ENCODE peak calls at places on chromosomes 13 and 19, in seven cellular contexts. K, X, O, I, A, F and G are unnamed samples.
A peak's percentile ranks its signal among the peaks of the same experiment; 100 is the strongest.

GRCh38 chr13:77565635-77566034 is 30.1 kb downstream of the SCEL start:
- DNase-seq in O (no peak), F (peak; percentile 55), A (no peak), X (peak; percentile 39), I (peak; percentile 57), K (peak; percentile 38), G (peak; percentile 58)

GRCh38 chr13:45630791-45631190 is 15.3 kb upstream of the ERICH6B start:
- DNase-seq in O (no peak), I (no peak), A (no peak), F (peak; percentile 18), K (no peak), X (no peak), G (no peak)

GRCh38 chr13:97976551-97977375 is 23.3 kb downstream of the IPO5 start:
- DNase-seq in I (no peak), K (peak; percentile 2), A (no peak), O (peak; percentile 86), F (no peak), X (no peak), G (no peak)

GRCh38 chr19:8355631-8356402 is 8.1 kb upstream of the ANGPTL4 start:
- DNase-seq in A (no peak), O (no peak), F (peak; percentile 89), K (peak; percentile 91), I (peak; percentile 83), X (no peak), G (no peak)

GRCh38 chr13:40517486-40518311 is 148.7 kb downstream of the FOXO1 start:
- DNase-seq in O (no peak), F (no peak), X (no peak), K (no peak), I (no peak), A (no peak), G (peak; percentile 91)

GRCh38 chr13:99704390-99704789 is 203.1 kb downstream of the TM9SF2 start:
- DNase-seq in F (no peak), O (no peak), K (no peak), A (no peak), X (no peak), I (no peak), G (no peak)

GRCh38 chr13:46778879-46779278 is 18.1 kb downstream of the ESD start:
- DNase-seq in O (no peak), X (no peak), A (no peak), I (no peak), K (no peak), F (no peak), G (no peak)

GRCh38 chr19:4109626-4109945 is 14.3 kb downstream of the MAP2K2 start:
- DNase-seq in A (no peak), O (no peak), K (no peak), I (no peak), F (no peak), X (no peak), G (no peak)

GRCh38 chr19:4582112-4582553 is 22.6 kb upstream of the SEMA6B start:
- DNase-seq in I (no peak), X (no peak), A (no peak), F (no peak), O (no peak), K (no peak), G (no peak)

GRCh38 chr13:34805347-34805746 is 136.7 kb upstream of the NBEA start:
- DNase-seq in X (no peak), K (no peak), O (no peak), I (no peak), F (peak; percentile 4), A (no peak), G (no peak)

GRCh38 chr13:29081036-29081435 is 260.9 kb downstream of the MTUS2 start:
- DNase-seq in K (no peak), I (peak; percentile 59), X (no peak), F (no peak), O (no peak), A (no peak), G (peak; percentile 85)

GRCh38 chr13:48561461-48562224 is 28.8 kb upstream of the RCBTB2 start:
- DNase-seq in I (peak; percentile 53), O (no peak), X (no peak), A (no peak), F (no peak), K (no peak), G (peak; percentile 73)

GRCh38 chr13:107124730-107125129 is 556.8 kb upstream of the ARGLU1 start:
- DNase-seq in A (no peak), I (no peak), O (no peak), F (no peak), X (no peak), K (no peak), G (no peak)

GRCh38 chr19:4318460-4318859 is 14.1 kb downstream of the FSD1 start:
- DNase-seq in X (no peak), O (no peak), F (no peak), K (no peak), A (no peak), I (no peak), G (no peak)

GRCh38 chr19:38737297-38737865 is 6.9 kb downstream of the CAPN12 start:
- DNase-seq in X (no peak), O (no peak), I (peak; percentile 35), K (peak; percentile 13), A (no peak), F (no peak), G (peak; percentile 1)

GRCh38 chr19:8052464-8052859 is at the start of gene CCL25:
- DNase-seq in X (no peak), A (no peak), K (no peak), F (no peak), O (no peak), I (no peak), G (no peak)

GRCh38 chr13:112697756-112698655 is 8.2 kb downstream of the ATP11A start:
- DNase-seq in X (no peak), A (no peak), F (no peak), I (no peak), K (no peak), O (peak; percentile 83), G (no peak)

GRCh38 chr13:64029343-64030093 is 2613.9 kb upstream of the PCDH20 start:
- DNase-seq in O (no peak), F (no peak), K (peak; percentile 0), I (no peak), A (no peak), X (no peak), G (no peak)

GRCh38 chr13:110304256-110304655 is 2.7 kb downstream of the COL4A1 start:
- DNase-seq in X (no peak), K (no peak), O (peak; percentile 78), A (no peak), F (no peak), I (no peak), G (no peak)

GRCh38 chr13:75347925-75348324 is 134.0 kb downstream of the TBC1D4 start:
- DNase-seq in A (no peak), X (no peak), K (peak; percentile 54), I (no peak), O (no peak), F (peak; percentile 76), G (no peak)

GRCh38 chr13:51697181-51697580 is 106.8 kb downstream of the DHRS12 start:
- DNase-seq in I (no peak), X (no peak), F (no peak), A (no peak), K (no peak), O (no peak), G (no peak)

GRCh38 chr13:113816248-113816924 is 47.5 kb downstream of the GAS6 start:
- DNase-seq in I (peak; percentile 39), A (no peak), O (no peak), X (no peak), K (no peak), F (no peak), G (no peak)

GRCh38 chr13:31722684-31723083 is 16.6 kb upstream of the RXFP2 start:
- DNase-seq in O (no peak), I (no peak), F (no peak), A (no peak), X (no peak), K (no peak), G (no peak)

GRCh38 chr13:40613192-40613818 is 53.1 kb downstream of the FOXO1 start:
- DNase-seq in F (no peak), A (no peak), K (no peak), O (no peak), X (no peak), I (peak; percentile 12), G (peak; percentile 89)

GRCh38 chr13:39106216-39106995 is 68.2 kb downstream of the NHLRC3 start:
- DNase-seq in K (no peak), X (no peak), F (no peak), A (no peak), O (no peak), I (no peak), G (no peak)

GRCh38 chr19:29623726-29624488 is 17.8 kb downstream of the POP4 start:
- DNase-seq in O (no peak), F (no peak), X (no peak), I (no peak), A (no peak), K (no peak), G (peak; percentile 75)

GRCh38 chr13:102298051-102298450 is 103.8 kb downstream of the FGF14 start:
- DNase-seq in F (no peak), A (no peak), I (no peak), X (no peak), K (no peak), O (no peak), G (no peak)

GRCh38 chr13:59750860-59751259 is 412.9 kb downstream of the DIAPH3 start:
- DNase-seq in O (no peak), X (peak; percentile 90), A (peak; percentile 77), I (no peak), F (peak; percentile 21), K (no peak), G (no peak)

GRCh38 chr19:11203194-11204075 is 6.1 kb upstream of the KANK2 start:
- DNase-seq in O (peak; percentile 95), A (peak; percentile 64), F (no peak), K (peak; percentile 64), X (peak; percentile 79), I (peak; percentile 84), G (peak; percentile 44)
- H3K4me3 ChIP-seq in O (no peak overlapping the region), A (peak overlapping the region; percentile 47), F (no peak overlapping the region), K (no peak overlapping the region), X (no peak overlapping the region), I (no peak overlapping the region), G (no peak overlapping the region)

GRCh38 chr19:47609885-47610545 is 1.1 kb downstream of the BICRA start:
- DNase-seq in O (peak; percentile 91), A (peak; percentile 43), X (peak; percentile 84), K (peak; percentile 54), F (no peak), I (peak; percentile 87), G (peak; percentile 53)
- TF ChIP-seq CTCF in O (no peak), A (no peak), X (no peak), K (no peak), F (no peak), I (no peak), G (no peak)

GRCh38 chr19:55487884-55488687 is at the start of gene SSC5D:
- DNase-seq in A (no peak), O (no peak), K (no peak), I (peak; percentile 25), X (peak; percentile 61), F (no peak), G (no peak)
- H3K4me3 ChIP-seq in A (peak within 1 kb of the TSS; percentile 22), O (no peak within 1 kb of the TSS), K (peak within 1 kb of the TSS; percentile 5), I (no peak within 1 kb of the TSS), X (peak within 1 kb of the TSS; percentile 14), F (no peak within 1 kb of the TSS), G (no peak within 1 kb of the TSS)

GRCh38 chr19:36113895-36114762 is 546 bp downstream of the POLR2I start:
- DNase-seq in X (peak; percentile 45), A (no peak), F (peak; percentile 22), O (peak; percentile 90), K (peak; percentile 67), I (no peak), G (peak; percentile 34)
- TF ChIP-seq CTCF in X (no peak), A (no peak), F (peak; percentile 39), O (no peak), K (no peak), I (no peak), G (no peak)

GRCh38 chr13:44373247-44373600 is 400 bp upstream of the SERP2 start:
- DNase-seq in O (no peak), F (no peak), I (no peak), K (no peak), X (no peak), A (no peak), G (no peak)
- H3K4me3 ChIP-seq in O (peak overlapping the region; percentile 28), F (peak overlapping the region; percentile 41), I (no peak overlapping the region), K (no peak overlapping the region), X (peak overlapping the region; percentile 67), A (peak overlapping the region; percentile 86), G (no peak overlapping the region)